ENCODE peak calls at places on chromosome 17, in seven cellular contexts. Q is cardiac septum; F is naive thymus-derived CD8-positive, alpha-beta T cell; Y is COR-L47; Z is effector memory CD8-positive, alpha-beta T cell; M is caudate nucleus; W is aorta. E is an unnamed sample.

GRCh38 chr17:37463039-37463438 is 26.7 kb upstream of the DUSP14 start:
- DNase-seq in W (no peak), Z (no peak), Y (no peak), F (no peak), M (no peak), Q (no peak), E (no peak)

GRCh38 chr17:72812823-72813222 is 279.7 kb downstream of the SLC39A11 start:
- DNase-seq in F (no peak), W (no peak), Y (no peak), Z (no peak), M (no peak), Q (no peak), E (no peak)

GRCh38 chr17:64063088-64063487 is 42.7 kb upstream of the ICAM2 start:
- DNase-seq in Q (no peak), Y (no peak), F (no peak), Z (peak), M (no peak), W (no peak), E (no peak)

GRCh38 chr17:68302666-68303065 is 11.4 kb downstream of the ARSG start:
- DNase-seq in Q (no peak), Z (no peak), Y (no peak), W (no peak), F (no peak), M (no peak), E (no peak)

GRCh38 chr17:17546399-17547185 is 44.9 kb downstream of the PEMT start:
- DNase-seq in W (no peak), Q (no peak), M (no peak), Y (no peak), Z (no peak), F (no peak), E (no peak)

GRCh38 chr17:64306850-64307463 is 43.9 kb upstream of the TEX2 start:
- DNase-seq in Y (peak), Q (no peak), Z (peak), M (no peak), W (peak), F (peak), E (peak)

GRCh38 chr17:51029142-51029541 is 91.5 kb downstream of the SPAG9 start:
- DNase-seq in W (no peak), M (no peak), F (no peak), Q (no peak), Z (no peak), Y (no peak), E (no peak)

GRCh38 chr17:75511610-75512575 is 3.4 kb downstream of the CASKIN2 start:
- DNase-seq in Q (peak), Y (no peak), F (no peak), Z (no peak), W (no peak), M (no peak), E (no peak)

GRCh38 chr17:80891096-80892018 is 100.3 kb upstream of the CHMP6 start:
- DNase-seq in Y (no peak), Z (peak), W (peak), M (no peak), Q (no peak), F (peak), E (no peak)

GRCh38 chr17:74513987-74514631 is 17.2 kb downstream of the CD300LB start:
- DNase-seq in Q (no peak), F (peak), M (no peak), Y (no peak), W (no peak), Z (peak), E (no peak)

GRCh38 chr17:27572665-27573064 is 58.3 kb upstream of the LGALS9 start:
- DNase-seq in F (no peak), Q (no peak), M (no peak), Z (no peak), Y (no peak), W (no peak), E (no peak)

GRCh38 chr17:75684924-75685323 is 17.8 kb downstream of the SAP30BP start:
- DNase-seq in F (no peak), W (peak), Q (no peak), Y (no peak), Z (no peak), M (no peak), E (no peak)

GRCh38 chr17:77645441-77646430 is 312.8 kb upstream of the TNRC6C start:
- DNase-seq in Y (no peak), W (peak), F (peak), Z (peak), M (no peak), Q (no peak), E (no peak)

GRCh38 chr17:58520843-58521430 is 6.5 kb upstream of the MTMR4 start:
- DNase-seq in M (peak), F (no peak), Z (no peak), W (no peak), Q (no peak), Y (no peak), E (no peak)

GRCh38 chr17:49069585-49070273 is 62.8 kb upstream of the B4GALNT2 start:
- DNase-seq in F (no peak), Z (no peak), Q (no peak), Y (no peak), M (no peak), W (no peak), E (no peak)

GRCh38 chr17:48637323-48638260 is 11.4 kb upstream of the HOXB9 start:
- DNase-seq in F (no peak), M (no peak), Z (no peak), Y (no peak), Q (peak), W (peak), E (no peak)

GRCh38 chr17:55289106-55289446 is 24.3 kb downstream of the HLF start:
- DNase-seq in Q (no peak), M (no peak), W (no peak), F (no peak), Y (no peak), Z (no peak), E (no peak)

GRCh38 chr17:75181608-75182318 is 996 bp downstream of the SUMO2 start:
- DNase-seq in M (peak), Z (peak), Y (no peak), W (no peak), Q (no peak), F (no peak), E (peak)

GRCh38 chr17:68533887-68534700 is 21.9 kb downstream of the PRKAR1A start:
- DNase-seq in F (no peak), Y (no peak), Q (no peak), W (no peak), M (no peak), Z (no peak), E (no peak)

GRCh38 chr17:81523139-81524062 is 4.8 kb upstream of the FSCN2 start:
- DNase-seq in W (peak), Q (peak), F (no peak), Y (peak), M (peak), Z (no peak), E (no peak)

E was measured in sciatic nerve.